ENCODE peak calls at places on chromosomes 13 and 19, in four cellular contexts. Y is CD8-positive, alpha-beta T cell; O is tibial artery; K is adrenal gland. J is an unnamed sample. For H3K4me1, the result is how much of the 10 kb centered on the place peaks cover.

GRCh38 chr19:52542984-52543664 is 15.7 kb downstream of the ZNF808 start:
- DNase-seq in Y (peak), O (no peak), K (no peak), J (no peak)

GRCh38 chr13:113028336-113029060 is 59.5 kb downstream of the MCF2L start:
- DNase-seq in Y (no peak), O (no peak), K (no peak), J (no peak)

GRCh38 chr19:47340477-47341208 is 8.5 kb upstream of the DHX34 start:
- DNase-seq in Y (no peak), O (no peak), K (no peak), J (no peak)

GRCh38 chr19:39845621-39846175 is 481 bp downstream of the FBL start:
- DNase-seq in Y (no peak), O (no peak), K (no peak), J (no peak)

GRCh38 chr13:45367358-45367757 is 26.4 kb upstream of the TPT1 start:
- DNase-seq in Y (peak), O (no peak), K (peak), J (peak)

GRCh38 chr19:10019246-10019645 is 6.0 kb downstream of the RDH8 start:
- DNase-seq in Y (no peak), O (no peak), K (no peak), J (no peak)

GRCh38 chr19:58513694-58514563 is 2.1 kb upstream of the SLC27A5 start:
- DNase-seq in Y (peak), O (peak), K (peak), J (no peak)

GRCh38 chr19:45278087-45278486 is 27.0 kb downstream of the MARK4 start:
- DNase-seq in Y (no peak), O (no peak), K (no peak), J (no peak)

GRCh38 chr19:2051771-2052704 is 994 bp upstream of the MKNK2 start:
- DNase-seq in Y (peak), O (no peak), K (no peak), J (no peak)

GRCh38 chr13:113598081-113598410 is 13.5 kb downstream of the TFDP1 start:
- DNase-seq in Y (no peak), O (peak), K (no peak), J (no peak)

GRCh38 chr19:3304871-3305423 is 61.4 kb upstream of the NFIC start:
- DNase-seq in Y (peak), O (peak), K (peak), J (no peak)

GRCh38 chr13:44649118-44649455 is 73.0 kb upstream of the TSC22D1 start:
- DNase-seq in Y (no peak), O (no peak), K (no peak), J (no peak)

GRCh38 chr13:67100723-67101122 is 129.4 kb downstream of the PCDH9 start:
- DNase-seq in Y (no peak), O (no peak), K (no peak), J (no peak)

GRCh38 chr19:18939922-18940775 is 868 bp downstream of the HOMER3 start:
- DNase-seq in Y (no peak), O (peak), K (peak), J (no peak)

GRCh38 chr19:4374451-4375163 is 25.7 kb downstream of the SH3GL1 start:
- DNase-seq in Y (no peak), O (peak), K (peak), J (peak)

GRCh38 chr13:75226755-75227435 is 255.1 kb downstream of the TBC1D4 start:
- DNase-seq in Y (no peak), O (no peak), K (no peak), J (no peak)

GRCh38 chr13:100987993-100988392 is 313.4 kb upstream of the TMTC4 start:
- DNase-seq in Y (no peak), O (no peak), K (no peak), J (no peak)

GRCh38 chr13:99192480-99192879 is 8.2 kb upstream of the UBAC2 start:
- DNase-seq in Y (no peak), O (no peak), K (no peak), J (no peak)

GRCh38 chr13:24066405-24067292 is 93.9 kb upstream of the SPATA13 start:
- DNase-seq in Y (no peak), O (no peak), K (no peak), J (no peak)

GRCh38 chr13:24063281-24063851 is 97.2 kb upstream of the SPATA13 start:
- DNase-seq in Y (no peak), O (no peak), K (peak), J (no peak)

GRCh38 chr13:24065172-24065571 is 95.3 kb upstream of the SPATA13 start:
- DNase-seq in Y (no peak), O (no peak), K (no peak), J (no peak)

GRCh38 chr13:24060993-24061392 is 99.5 kb upstream of the SPATA13 start:
- DNase-seq in Y (no peak), O (no peak), K (no peak), J (no peak)

DNA sequence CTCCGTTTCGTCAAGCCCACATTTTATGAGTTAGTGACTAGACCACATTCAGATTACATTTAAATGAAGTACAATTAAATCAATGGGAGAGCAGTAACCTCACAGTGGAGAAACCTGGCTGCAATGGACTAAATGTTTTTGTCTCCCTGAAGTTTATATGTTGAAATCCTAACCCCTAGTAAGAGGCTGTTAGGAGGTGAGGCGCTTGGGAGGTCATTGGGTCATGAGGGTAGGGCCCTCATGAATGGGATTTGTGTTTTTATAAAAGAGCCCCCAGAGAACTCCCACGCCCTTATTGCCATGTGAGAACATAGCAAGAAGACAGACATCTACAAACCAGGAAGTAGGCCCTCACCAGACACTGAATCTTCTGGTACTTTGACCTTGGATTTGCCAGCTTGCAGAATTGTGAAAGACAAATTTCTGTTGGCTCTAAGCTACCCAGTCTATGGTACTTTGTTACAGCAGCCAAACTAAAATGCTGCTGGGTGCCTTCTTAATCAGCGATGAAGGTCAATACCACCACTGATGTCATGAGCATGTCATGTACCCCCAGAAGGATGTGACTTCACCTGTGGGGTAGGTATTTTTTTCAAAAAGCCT is 96.2 kb upstream of the SPATA13 start:
- DNase-seq in Y (no peak), O (no peak), K (no peak), J (no peak)
- H3K4me1 ChIP-seq in Y (under half), O (under half), K (under half), J (under half)

GRCh38 chr19:7400815-7401214 is 52.1 kb downstream of the ARHGEF18 start:
- DNase-seq in Y (no peak), O (no peak), K (no peak), J (no peak)
- H3K4me1 ChIP-seq in Y (under half), O (under half), K (under half), J (under half)

DNA sequence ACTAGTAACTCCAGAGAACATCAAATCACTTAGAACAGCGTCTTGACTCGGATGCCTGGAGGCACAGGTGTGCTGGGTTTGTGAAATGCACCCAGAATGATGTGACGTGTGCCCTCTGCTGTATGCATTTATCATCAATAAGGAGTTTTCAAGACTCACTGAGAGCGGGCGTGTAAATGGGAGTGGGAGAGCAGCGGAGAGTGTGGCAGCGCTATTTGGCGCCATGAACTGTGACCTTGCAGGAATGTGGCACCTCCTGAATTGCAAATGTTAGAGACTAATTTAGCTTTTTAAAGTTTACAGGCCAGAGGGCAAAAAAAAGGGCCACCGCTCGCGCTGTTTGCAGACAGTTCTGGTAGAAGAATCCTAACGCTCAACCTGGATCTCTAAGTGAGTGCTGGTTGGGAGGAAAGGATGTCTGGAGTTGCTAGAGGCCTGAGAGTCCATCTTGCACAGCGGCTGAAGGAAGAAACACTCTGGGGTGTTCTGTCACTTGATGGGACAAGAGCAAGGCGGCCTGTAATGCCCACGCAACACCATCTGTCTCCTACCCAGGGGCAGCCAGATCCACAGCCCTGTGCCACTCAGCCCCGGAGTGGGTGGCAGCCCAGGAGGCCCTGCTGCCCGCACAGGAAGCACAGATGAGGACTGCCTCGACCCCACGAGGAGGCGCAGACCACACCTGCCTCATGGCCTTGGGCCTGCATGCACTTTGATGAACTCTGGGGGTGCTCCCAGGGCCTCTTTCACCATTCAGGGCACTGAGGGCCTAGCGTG is 19.7 kb downstream of the RANBP3 start:
- DNase-seq in Y (no peak), O (no peak), K (no peak), J (no peak)
- H3K4me1 ChIP-seq in Y (half or more), O (half or more), K (half or more), J (half or more)

DNA sequence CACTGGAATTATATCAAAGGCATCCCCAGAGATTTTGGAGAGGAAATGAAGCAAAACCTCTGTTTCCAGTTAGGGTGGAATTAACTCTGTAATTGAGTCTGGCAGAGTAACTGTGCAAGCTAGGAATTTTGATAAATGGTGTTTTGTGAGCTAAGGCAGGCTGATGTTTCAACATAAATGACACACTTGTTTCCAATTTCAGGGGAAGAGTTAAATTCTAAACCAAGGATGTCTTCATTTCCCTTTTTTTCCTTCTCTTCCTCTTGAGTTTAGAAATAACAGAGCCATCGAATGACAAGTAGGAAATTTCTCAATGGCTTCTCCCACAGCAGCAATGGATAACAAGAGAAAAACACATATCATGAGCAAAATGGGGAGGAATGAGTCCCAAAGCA is 131.2 kb downstream of the IRS2 start:
- DNase-seq in Y (no peak), O (no peak), K (no peak), J (no peak)
- H3K4me1 ChIP-seq in Y (under half), O (under half), K (under half), J (under half)

GRCh38 chr19:42071247-42071646 is 1.2 kb upstream of the GRIK5 start:
- DNase-seq in Y (no peak), O (no peak), K (no peak), J (no peak)
- H3K4me1 ChIP-seq in Y (under half), O (under half), K (under half), J (under half)

GRCh38 chr13:49652691-49653305 is 24.5 kb downstream of the ARL11 start:
- DNase-seq in Y (no peak), O (no peak), K (peak), J (no peak)

GRCh38 chr13:49651775-49652690 is 23.7 kb downstream of the ARL11 start:
- DNase-seq in Y (no peak), O (no peak), K (no peak), J (no peak)

GRCh38 chr13:49646688-49647087 is 18.4 kb downstream of the ARL11 start:
- DNase-seq in Y (no peak), O (no peak), K (no peak), J (no peak)

GRCh38 chr13:49649963-49650312 is 21.6 kb downstream of the ARL11 start:
- DNase-seq in Y (no peak), O (no peak), K (no peak), J (no peak)

DNA sequence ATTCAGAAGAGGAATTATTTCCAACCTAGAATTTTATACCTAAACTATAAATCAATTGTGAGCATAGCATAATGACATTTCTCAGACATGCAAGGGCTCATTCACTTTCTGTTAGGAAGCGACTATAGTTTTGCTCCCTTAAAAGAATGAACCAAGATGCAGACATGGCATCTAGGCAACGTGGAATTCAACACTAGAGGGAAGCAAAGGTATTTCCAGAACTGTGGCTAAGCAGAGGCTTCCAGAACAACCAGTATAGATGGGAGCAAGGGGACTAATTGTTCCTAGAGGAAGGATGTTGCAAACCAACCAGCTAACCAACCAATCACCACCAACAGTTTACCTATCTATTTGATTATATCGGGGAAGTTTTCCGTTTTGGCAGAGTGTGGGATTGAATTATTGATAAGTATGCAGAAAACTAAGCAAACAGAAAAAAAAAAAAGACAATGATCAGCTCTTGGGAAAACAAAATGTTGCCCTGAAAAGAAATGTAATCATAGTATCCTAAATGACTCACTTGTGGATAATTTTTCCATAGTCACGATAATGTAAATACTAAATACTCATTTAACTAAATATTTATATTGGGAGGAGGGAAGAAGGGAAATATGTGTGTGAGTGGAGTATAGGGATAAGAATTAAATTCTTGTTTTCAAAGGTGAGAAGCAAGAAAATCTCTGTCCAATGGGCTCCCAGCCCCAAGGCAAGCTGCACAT is 21.1 kb downstream of the ARL11 start:
- DNase-seq in Y (no peak), O (no peak), K (no peak), J (no peak)
- H3K4me1 ChIP-seq in Y (under half), O (under half), K (under half), J (under half)

DNA sequence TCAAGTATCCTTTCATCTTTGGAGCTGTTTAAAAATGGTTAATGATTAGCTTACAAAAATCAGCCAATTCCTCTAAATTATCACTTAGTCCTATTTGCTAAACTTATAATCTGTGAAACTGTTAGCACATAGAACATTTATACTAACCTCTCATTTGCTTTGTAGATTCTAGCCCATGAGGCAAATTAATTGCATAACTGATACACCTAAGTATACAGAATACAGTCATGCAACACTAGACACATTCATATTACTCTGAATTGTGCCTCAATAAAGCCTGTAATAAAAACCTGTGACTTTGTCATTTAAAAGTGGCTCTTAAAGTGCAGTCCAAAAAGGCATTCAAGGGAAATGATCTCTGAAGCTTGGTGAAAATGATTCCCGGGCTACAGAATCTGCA is 21.0 kb downstream of the SERPINE3 start:
- DNase-seq in Y (no peak), O (no peak), K (no peak), J (no peak)
- H3K4me1 ChIP-seq in Y (under half), O (under half), K (under half), J (under half)

DNA sequence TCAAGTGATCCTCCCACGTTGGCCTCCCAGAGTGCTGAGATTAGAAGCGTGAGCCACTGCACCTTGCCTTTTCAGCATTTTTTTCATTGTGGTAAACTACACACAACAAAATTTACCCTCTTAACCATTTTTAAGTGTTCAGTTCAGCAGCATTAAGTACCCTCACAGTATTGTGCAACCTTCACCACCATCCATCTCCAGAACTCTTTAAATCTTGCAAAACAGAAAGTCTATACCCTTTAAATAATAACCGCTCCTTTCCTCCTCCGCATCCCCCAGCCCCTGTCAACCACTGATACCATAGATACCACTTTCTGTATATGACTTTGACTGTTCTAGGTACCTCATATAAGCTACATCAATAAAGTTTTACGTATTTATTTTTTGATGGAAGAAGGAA is 20.8 kb upstream of the CASP14 start:
- DNase-seq in Y (no peak), O (no peak), K (no peak), J (no peak)
- H3K4me1 ChIP-seq in Y (under half), O (under half), K (under half), J (under half)